ENCODE peak calls at places on chromosomes 1 and 21, in eight cellular contexts. One of them, this sample, is unnamed. For H3K9me3, the result is how much of the 10 kb centered on the place peaks cover.

GRCh38 chr1:96487404-96487803 is 234.2 kb upstream of the PTBP2 start:
- DNase-seq in CD4-positive, alpha-beta memory T cell: no peak
- DNase-seq in hepatocyte: no peak
- DNase-seq in CD8-positive, alpha-beta memory T cell: no peak
- DNase-seq in A549: no peak
- DNase-seq in neural progenitor cell: no peak
- DNase-seq in heart right ventricle: no peak
- DNase-seq in PC-9: no peak
- DNase-seq in this sample: no peak

GRCh38 chr1:198638894-198639319 is at the start of gene PTPRC:
- DNase-seq in CD4-positive, alpha-beta memory T cell: no peak
- DNase-seq in hepatocyte: no peak
- DNase-seq in CD8-positive, alpha-beta memory T cell: no peak
- DNase-seq in A549: no peak
- DNase-seq in neural progenitor cell: no peak
- DNase-seq in heart right ventricle: no peak
- DNase-seq in PC-9: no peak
- DNase-seq in this sample: no peak

GRCh38 chr1:4064150-4064889 is 164.2 kb upstream of the C1orf174 start:
- DNase-seq in CD4-positive, alpha-beta memory T cell: no peak
- DNase-seq in hepatocyte: no peak
- DNase-seq in CD8-positive, alpha-beta memory T cell: no peak
- DNase-seq in A549: no peak
- DNase-seq in neural progenitor cell: no peak
- DNase-seq in heart right ventricle: no peak
- DNase-seq in PC-9: no peak
- DNase-seq in this sample: no peak

GRCh38 chr1:23369335-23370013 is at the start of gene ZNF436:
- DNase-seq in CD4-positive, alpha-beta memory T cell: peak
- DNase-seq in hepatocyte: peak
- DNase-seq in CD8-positive, alpha-beta memory T cell: peak
- DNase-seq in A549: no peak
- DNase-seq in neural progenitor cell: peak
- DNase-seq in heart right ventricle: peak
- DNase-seq in PC-9: peak
- DNase-seq in this sample: no peak

GRCh38 chr1:168477792-168478191 is 66.0 kb downstream of the XCL2 start:
- DNase-seq in CD4-positive, alpha-beta memory T cell: no peak
- DNase-seq in hepatocyte: no peak
- DNase-seq in CD8-positive, alpha-beta memory T cell: no peak
- DNase-seq in A549: no peak
- DNase-seq in neural progenitor cell: no peak
- DNase-seq in heart right ventricle: no peak
- DNase-seq in PC-9: no peak
- DNase-seq in this sample: no peak

GRCh38 chr1:18794561-18794960 is 64.9 kb downstream of the TAS1R2 start:
- DNase-seq in CD4-positive, alpha-beta memory T cell: no peak
- DNase-seq in hepatocyte: no peak
- DNase-seq in CD8-positive, alpha-beta memory T cell: no peak
- DNase-seq in A549: peak
- DNase-seq in neural progenitor cell: peak
- DNase-seq in heart right ventricle: no peak
- DNase-seq in PC-9: no peak
- DNase-seq in this sample: no peak

GRCh38 chr1:91605566-91605965 is 104.9 kb downstream of the CDC7 start:
- DNase-seq in CD4-positive, alpha-beta memory T cell: no peak
- DNase-seq in hepatocyte: no peak
- DNase-seq in CD8-positive, alpha-beta memory T cell: no peak
- DNase-seq in A549: no peak
- DNase-seq in neural progenitor cell: no peak
- DNase-seq in heart right ventricle: no peak
- DNase-seq in PC-9: no peak
- DNase-seq in this sample: no peak

GRCh38 chr1:89545264-89546038 is 20.8 kb downstream of the LRRC8B start:
- DNase-seq in CD4-positive, alpha-beta memory T cell: no peak
- DNase-seq in hepatocyte: peak
- DNase-seq in CD8-positive, alpha-beta memory T cell: no peak
- DNase-seq in A549: no peak
- DNase-seq in neural progenitor cell: no peak
- DNase-seq in heart right ventricle: no peak
- DNase-seq in PC-9: no peak
- DNase-seq in this sample: no peak

GRCh38 chr1:21511579-21512522 is 2.6 kb downstream of the ALPL start:
- DNase-seq in CD4-positive, alpha-beta memory T cell: no peak
- DNase-seq in hepatocyte: peak
- DNase-seq in CD8-positive, alpha-beta memory T cell: no peak
- DNase-seq in A549: no peak
- DNase-seq in neural progenitor cell: no peak
- DNase-seq in heart right ventricle: peak
- DNase-seq in PC-9: peak
- DNase-seq in this sample: no peak

GRCh38 chr1:85339089-85339488 is 62.7 kb upstream of the BCL10 start:
- DNase-seq in CD4-positive, alpha-beta memory T cell: no peak
- DNase-seq in hepatocyte: no peak
- DNase-seq in CD8-positive, alpha-beta memory T cell: no peak
- DNase-seq in A549: no peak
- DNase-seq in neural progenitor cell: no peak
- DNase-seq in heart right ventricle: no peak
- DNase-seq in PC-9: no peak
- DNase-seq in this sample: no peak

GRCh38 chr1:94983343-94983742 is 56.4 kb upstream of the CNN3 start:
- DNase-seq in CD4-positive, alpha-beta memory T cell: no peak
- DNase-seq in hepatocyte: peak
- DNase-seq in CD8-positive, alpha-beta memory T cell: no peak
- DNase-seq in A549: no peak
- DNase-seq in neural progenitor cell: no peak
- DNase-seq in heart right ventricle: peak
- DNase-seq in PC-9: no peak
- DNase-seq in this sample: no peak

GRCh38 chr1:166969074-166969677 is 6.2 kb downstream of the ILDR2 start:
- DNase-seq in CD4-positive, alpha-beta memory T cell: no peak
- DNase-seq in hepatocyte: no peak
- DNase-seq in CD8-positive, alpha-beta memory T cell: no peak
- DNase-seq in A549: no peak
- DNase-seq in neural progenitor cell: no peak
- DNase-seq in heart right ventricle: no peak
- DNase-seq in PC-9: no peak
- DNase-seq in this sample: no peak

GRCh38 chr1:168442931-168443330 is 100.9 kb downstream of the XCL2 start:
- DNase-seq in CD4-positive, alpha-beta memory T cell: no peak
- DNase-seq in hepatocyte: no peak
- DNase-seq in CD8-positive, alpha-beta memory T cell: no peak
- DNase-seq in A549: no peak
- DNase-seq in neural progenitor cell: no peak
- DNase-seq in heart right ventricle: no peak
- DNase-seq in PC-9: no peak
- DNase-seq in this sample: no peak

GRCh38 chr1:93471911-93472310 is 24.0 kb downstream of the FNBP1L start:
- DNase-seq in CD4-positive, alpha-beta memory T cell: no peak
- DNase-seq in hepatocyte: no peak
- DNase-seq in CD8-positive, alpha-beta memory T cell: no peak
- DNase-seq in A549: no peak
- DNase-seq in neural progenitor cell: no peak
- DNase-seq in heart right ventricle: peak
- DNase-seq in PC-9: no peak
- DNase-seq in this sample: no peak

GRCh38 chr1:181144238-181144637 is 55.7 kb downstream of the IER5 start:
- DNase-seq in CD4-positive, alpha-beta memory T cell: no peak
- DNase-seq in hepatocyte: no peak
- DNase-seq in CD8-positive, alpha-beta memory T cell: no peak
- DNase-seq in A549: no peak
- DNase-seq in neural progenitor cell: no peak
- DNase-seq in heart right ventricle: no peak
- DNase-seq in PC-9: no peak
- DNase-seq in this sample: no peak

GRCh38 chr1:209102120-209102519 is 481.4 kb upstream of the CAMK1G start:
- DNase-seq in CD4-positive, alpha-beta memory T cell: no peak
- DNase-seq in hepatocyte: no peak
- DNase-seq in CD8-positive, alpha-beta memory T cell: no peak
- DNase-seq in A549: no peak
- DNase-seq in neural progenitor cell: no peak
- DNase-seq in heart right ventricle: no peak
- DNase-seq in PC-9: no peak
- DNase-seq in this sample: no peak

GRCh38 chr21:34691396-34692032 is 22.7 kb downstream of the CLIC6 start:
- DNase-seq in CD4-positive, alpha-beta memory T cell: no peak
- DNase-seq in hepatocyte: no peak
- DNase-seq in CD8-positive, alpha-beta memory T cell: no peak
- DNase-seq in A549: no peak
- DNase-seq in neural progenitor cell: no peak
- DNase-seq in heart right ventricle: no peak
- DNase-seq in PC-9: no peak
- DNase-seq in this sample: no peak

GRCh38 chr1:32741417-32742131 is 39.0 kb upstream of the SYNC start:
- DNase-seq in CD4-positive, alpha-beta memory T cell: no peak
- DNase-seq in hepatocyte: peak
- DNase-seq in CD8-positive, alpha-beta memory T cell: no peak
- DNase-seq in A549: peak
- DNase-seq in neural progenitor cell: peak
- DNase-seq in heart right ventricle: no peak
- DNase-seq in PC-9: no peak
- DNase-seq in this sample: no peak

GRCh38 chr1:85093644-85094043 is 45.3 kb upstream of the MCOLN3 start:
- DNase-seq in CD4-positive, alpha-beta memory T cell: no peak
- DNase-seq in hepatocyte: no peak
- DNase-seq in CD8-positive, alpha-beta memory T cell: no peak
- DNase-seq in A549: no peak
- DNase-seq in neural progenitor cell: no peak
- DNase-seq in heart right ventricle: no peak
- DNase-seq in PC-9: no peak
- DNase-seq in this sample: no peak

GRCh38 chr1:33360367-33360766 is 39.5 kb upstream of the A3GALT2 start:
- DNase-seq in CD4-positive, alpha-beta memory T cell: no peak
- DNase-seq in hepatocyte: no peak
- DNase-seq in CD8-positive, alpha-beta memory T cell: no peak
- DNase-seq in A549: no peak
- DNase-seq in neural progenitor cell: no peak
- DNase-seq in heart right ventricle: no peak
- DNase-seq in PC-9: no peak
- DNase-seq in this sample: no peak

GRCh38 chr1:156599811-156600210 is 1.5 kb downstream of the GPATCH4 start:
- DNase-seq in CD4-positive, alpha-beta memory T cell: no peak
- DNase-seq in hepatocyte: no peak
- DNase-seq in CD8-positive, alpha-beta memory T cell: no peak
- DNase-seq in A549: peak
- DNase-seq in neural progenitor cell: no peak
- DNase-seq in heart right ventricle: no peak
- DNase-seq in PC-9: no peak
- DNase-seq in this sample: no peak

GRCh38 chr1:247857069-247857985 is at the start of gene TRIM58:
- DNase-seq in CD4-positive, alpha-beta memory T cell: peak
- DNase-seq in hepatocyte: no peak
- DNase-seq in CD8-positive, alpha-beta memory T cell: no peak
- DNase-seq in A549: no peak
- DNase-seq in neural progenitor cell: no peak
- DNase-seq in heart right ventricle: no peak
- DNase-seq in PC-9: no peak
- DNase-seq in this sample: no peak

GRCh38 chr1:247854899-247855545 is 2.0 kb upstream of the TRIM58 start:
- DNase-seq in CD4-positive, alpha-beta memory T cell: no peak
- DNase-seq in hepatocyte: no peak
- DNase-seq in CD8-positive, alpha-beta memory T cell: no peak
- DNase-seq in A549: no peak
- DNase-seq in neural progenitor cell: no peak
- DNase-seq in heart right ventricle: no peak
- DNase-seq in PC-9: no peak
- DNase-seq in this sample: no peak

GRCh38 chr1:247862756-247863155 is 5.8 kb downstream of the TRIM58 start:
- DNase-seq in CD4-positive, alpha-beta memory T cell: no peak
- DNase-seq in hepatocyte: no peak
- DNase-seq in CD8-positive, alpha-beta memory T cell: no peak
- DNase-seq in A549: no peak
- DNase-seq in neural progenitor cell: no peak
- DNase-seq in heart right ventricle: no peak
- DNase-seq in PC-9: no peak
- DNase-seq in this sample: no peak

GRCh38 chr1:247855911-247856310 is 1.1 kb upstream of the TRIM58 start:
- DNase-seq in CD4-positive, alpha-beta memory T cell: no peak
- DNase-seq in hepatocyte: no peak
- DNase-seq in CD8-positive, alpha-beta memory T cell: no peak
- DNase-seq in A549: no peak
- DNase-seq in neural progenitor cell: no peak
- DNase-seq in heart right ventricle: no peak
- DNase-seq in PC-9: no peak
- DNase-seq in this sample: no peak

DNA sequence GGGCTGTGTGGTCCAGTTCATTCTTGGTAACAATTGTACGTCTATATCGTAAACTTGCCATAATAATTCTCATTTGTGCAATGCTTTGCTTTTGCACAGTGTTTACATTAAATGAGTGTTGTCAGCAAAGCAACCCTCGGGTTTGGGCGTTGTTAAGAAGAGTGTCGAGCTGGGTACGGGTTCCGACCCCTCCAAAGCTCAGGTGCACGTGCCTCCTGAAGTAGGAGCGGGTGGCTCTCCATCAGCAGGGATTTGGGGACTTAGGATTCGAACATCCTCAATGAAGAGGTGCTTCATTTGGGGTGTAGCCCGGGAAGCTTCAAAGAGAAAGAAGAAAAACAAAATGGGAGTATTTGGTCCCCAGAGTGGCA is 984 bp downstream of the TRIM58 start:
- DNase-seq in CD4-positive, alpha-beta memory T cell: no peak
- DNase-seq in hepatocyte: no peak
- DNase-seq in CD8-positive, alpha-beta memory T cell: no peak
- DNase-seq in A549: no peak
- DNase-seq in neural progenitor cell: no peak
- DNase-seq in heart right ventricle: no peak
- DNase-seq in PC-9: no peak
- DNase-seq in this sample: no peak
- H3K9me3 ChIP-seq in CD4-positive, alpha-beta memory T cell: under half
- H3K9me3 ChIP-seq in hepatocyte: under half
- H3K9me3 ChIP-seq in CD8-positive, alpha-beta memory T cell: under half
- H3K9me3 ChIP-seq in A549: under half
- H3K9me3 ChIP-seq in neural progenitor cell: under half
- H3K9me3 ChIP-seq in heart right ventricle: under half
- H3K9me3 ChIP-seq in PC-9: under half
- H3K9me3 ChIP-seq in this sample: under half

GRCh38 chr21:38229260-38229877 is 27.4 kb upstream of the KCNJ15 start:
- DNase-seq in CD4-positive, alpha-beta memory T cell: no peak
- DNase-seq in hepatocyte: no peak
- DNase-seq in CD8-positive, alpha-beta memory T cell: no peak
- DNase-seq in A549: no peak
- DNase-seq in neural progenitor cell: peak
- DNase-seq in heart right ventricle: no peak
- DNase-seq in PC-9: no peak
- DNase-seq in this sample: no peak
- H3K9me3 ChIP-seq in CD4-positive, alpha-beta memory T cell: under half
- H3K9me3 ChIP-seq in hepatocyte: under half
- H3K9me3 ChIP-seq in CD8-positive, alpha-beta memory T cell: under half
- H3K9me3 ChIP-seq in A549: under half
- H3K9me3 ChIP-seq in neural progenitor cell: under half
- H3K9me3 ChIP-seq in heart right ventricle: half or more
- H3K9me3 ChIP-seq in PC-9: under half
- H3K9me3 ChIP-seq in this sample: under half

GRCh38 chr1:11504599-11504998 is 25.6 kb downstream of the DISP3 start:
- DNase-seq in CD4-positive, alpha-beta memory T cell: no peak
- DNase-seq in hepatocyte: no peak
- DNase-seq in CD8-positive, alpha-beta memory T cell: no peak
- DNase-seq in A549: no peak
- DNase-seq in neural progenitor cell: no peak
- DNase-seq in heart right ventricle: no peak
- DNase-seq in PC-9: no peak
- DNase-seq in this sample: no peak
- H3K9me3 ChIP-seq in CD4-positive, alpha-beta memory T cell: under half
- H3K9me3 ChIP-seq in hepatocyte: under half
- H3K9me3 ChIP-seq in CD8-positive, alpha-beta memory T cell: under half
- H3K9me3 ChIP-seq in A549: under half
- H3K9me3 ChIP-seq in neural progenitor cell: under half
- H3K9me3 ChIP-seq in heart right ventricle: half or more
- H3K9me3 ChIP-seq in PC-9: under half
- H3K9me3 ChIP-seq in this sample: under half

GRCh38 chr1:9121891-9122409 is 7.0 kb downstream of the GPR157 start:
- DNase-seq in CD4-positive, alpha-beta memory T cell: peak
- DNase-seq in hepatocyte: no peak
- DNase-seq in CD8-positive, alpha-beta memory T cell: no peak
- DNase-seq in A549: no peak
- DNase-seq in neural progenitor cell: no peak
- DNase-seq in heart right ventricle: no peak
- DNase-seq in PC-9: no peak
- DNase-seq in this sample: no peak
- H3K9me3 ChIP-seq in CD4-positive, alpha-beta memory T cell: under half
- H3K9me3 ChIP-seq in hepatocyte: under half
- H3K9me3 ChIP-seq in CD8-positive, alpha-beta memory T cell: under half
- H3K9me3 ChIP-seq in A549: under half
- H3K9me3 ChIP-seq in neural progenitor cell: under half
- H3K9me3 ChIP-seq in heart right ventricle: under half
- H3K9me3 ChIP-seq in PC-9: under half
- H3K9me3 ChIP-seq in this sample: under half

This sample was measured in T-helper 17 cell.